ENCODE peak calls at places on chromosomes 16 and 17, in eight cellular contexts. H is prostate gland, R is heart left ventricle, C is GM12878, O is IMR-90, J is body of pancreas, X is ovary, U is gastrocnemius medialis. L is an unnamed sample. For H3K27me3, the result is how much of the 10 kb centered on the place peaks cover.

GRCh38 chr17:66165537-66166123 is 26.3 kb downstream of the CEP112 start:
- DNase-seq in U (no peak), H (peak), R (no peak), X (no peak), C (peak), O (peak), J (peak), L (no peak)

GRCh38 chr16:52816993-52817392 is 235.7 kb downstream of the CHD9NB start:
- DNase-seq in X (no peak), R (no peak), J (no peak), C (no peak), U (no peak), O (no peak), H (no peak), L (no peak)

GRCh38 chr17:60493847-60494321 is 32.2 kb downstream of the APPBP2 start:
- DNase-seq in R (no peak), O (peak), C (no peak), X (no peak), J (no peak), H (no peak), U (no peak), L (no peak)

GRCh38 chr17:7744416-7744815 is 26.9 kb downstream of the DNAH2 start:
- DNase-seq in C (no peak), O (no peak), U (no peak), R (no peak), X (no peak), H (no peak), J (no peak), L (no peak)

GRCh38 chr17:14731591-14731990 is 430.7 kb downstream of the HS3ST3B1 start:
- DNase-seq in H (no peak), R (no peak), C (no peak), U (no peak), O (no peak), X (no peak), J (no peak), L (no peak)

GRCh38 chr17:17709815-17710321 is 28.6 kb downstream of the RAI1 start:
- DNase-seq in J (no peak), X (no peak), U (no peak), C (no peak), H (no peak), O (no peak), R (no peak), L (no peak)

GRCh38 chr16:60151987-60152386 is 1417.9 kb upstream of the GOT2 start:
- DNase-seq in X (no peak), C (no peak), R (no peak), J (no peak), U (no peak), O (no peak), H (no peak), L (no peak)

GRCh38 chr16:86979984-86980553 is 337.1 kb downstream of the C16orf95 start:
- DNase-seq in O (no peak), R (no peak), X (no peak), C (no peak), J (no peak), U (no peak), H (no peak), L (no peak)

GRCh38 chr17:19296786-19297778 is 59.9 kb downstream of the EPN2 start:
- DNase-seq in X (no peak), R (no peak), H (no peak), C (no peak), O (no peak), J (no peak), U (no peak), L (no peak)

GRCh38 chr17:75159196-75160031 is 5.1 kb upstream of the JPT1 start:
- DNase-seq in U (no peak), X (no peak), O (peak), C (no peak), J (no peak), R (no peak), H (no peak), L (no peak)

GRCh38 chr16:12255473-12255872 is 278.9 kb downstream of the SNX29 start:
- DNase-seq in U (no peak), C (no peak), H (no peak), X (no peak), O (peak), R (no peak), J (no peak), L (no peak)

GRCh38 chr17:2335726-2336214 is 487 bp downstream of the TSR1 start:
- DNase-seq in C (no peak), R (no peak), J (peak), O (no peak), U (peak), H (no peak), X (no peak), L (no peak)

GRCh38 chr17:44312396-44313104 is 4.1 kb downstream of the RUNDC3A start:
- DNase-seq in J (no peak), R (no peak), U (no peak), C (no peak), O (no peak), X (no peak), H (no peak), L (no peak)

GRCh38 chr16:70565053-70565452 is 41.4 kb downstream of the SF3B3 start:
- DNase-seq in R (no peak), X (no peak), J (no peak), O (no peak), U (peak), H (no peak), C (no peak), L (no peak)

GRCh38 chr16:52770828-52771227 is 223.9 kb upstream of the TOX3 start:
- DNase-seq in J (no peak), X (no peak), R (no peak), O (no peak), C (no peak), H (no peak), U (no peak), L (no peak)

GRCh38 chr17:29857823-29858222 is 72.2 kb downstream of the SSH2 start:
- DNase-seq in H (no peak), C (no peak), U (no peak), X (no peak), J (no peak), R (no peak), O (no peak), L (no peak)

GRCh38 chr17:9676084-9676483 is 30.8 kb downstream of the USP43 start:
- DNase-seq in X (no peak), H (no peak), C (no peak), R (no peak), U (no peak), J (peak), O (no peak), L (no peak)

GRCh38 chr16:90022209-90023077 is 3.2 kb upstream of the DBNDD1 start:
- DNase-seq in J (peak), R (peak), H (peak), U (peak), X (peak), O (peak), C (peak), L (no peak)

GRCh38 chr16:52283018-52283417 is 263.9 kb downstream of the TOX3 start:
- DNase-seq in C (no peak), U (no peak), J (no peak), X (no peak), O (peak), H (no peak), R (no peak), L (no peak)

GRCh38 chr17:55496094-55496881 is 15.0 kb downstream of the SMIM36 start:
- DNase-seq in X (no peak), R (no peak), U (no peak), H (no peak), O (peak), J (peak), C (no peak), L (no peak)

GRCh38 chr17:17511971-17512858 is 16.0 kb upstream of the RASD1 start:
- DNase-seq in R (no peak), X (peak), U (peak), H (no peak), C (no peak), J (no peak), O (peak), L (no peak)

GRCh38 chr17:14301761-14302401 is 1.0 kb downstream of the HS3ST3B1 start:
- DNase-seq in X (peak), C (no peak), J (peak), R (peak), H (no peak), O (peak), U (no peak), L (no peak)

GRCh38 chr17:29039764-29040598 is 3.0 kb upstream of the PIPOX start:
- DNase-seq in U (no peak), C (no peak), J (no peak), H (peak), X (no peak), O (peak), R (no peak), L (no peak)

GRCh38 chr16:89268987-89269735 is 51.7 kb downstream of the ZNF778 start:
- DNase-seq in C (no peak), X (peak), J (peak), U (peak), R (no peak), H (no peak), O (peak), L (no peak)

GRCh38 chr16:88957887-88958577 is 19.0 kb downstream of the CBFA2T3 start:
- DNase-seq in C (no peak), H (no peak), O (no peak), U (no peak), R (no peak), J (peak), X (no peak), L (no peak)

GRCh38 chr16:69595127-69596036 is 29.6 kb downstream of the NFAT5 start:
- DNase-seq in R (no peak), U (no peak), O (peak), J (no peak), X (no peak), C (no peak), H (no peak), L (no peak)

GRCh38 chr17:78253946-78254672 is 22.7 kb downstream of the TMEM235 start:
- DNase-seq in J (peak), O (peak), X (peak), H (peak), R (peak), C (no peak), U (peak), L (no peak)

GRCh38 chr17:17386143-17386800 is 83.1 kb downstream of the NT5M start:
- DNase-seq in R (peak), X (no peak), H (no peak), O (no peak), C (no peak), U (peak), J (peak), L (no peak)

GRCh38 chr17:9537177-9537776 is 38.3 kb downstream of the STX8 start:
- DNase-seq in C (no peak), U (no peak), X (no peak), O (no peak), R (no peak), J (peak), H (no peak), L (no peak)

GRCh38 chr16:9909072-9909471 is 273.2 kb downstream of the GRIN2A start:
- DNase-seq in O (no peak), X (no peak), J (no peak), H (no peak), R (no peak), C (no peak), U (no peak), L (no peak)

GRCh38 chr16:9911231-9911630 is 271.0 kb downstream of the GRIN2A start:
- DNase-seq in X (no peak), H (no peak), R (no peak), O (no peak), C (no peak), U (no peak), J (no peak), L (no peak)

GRCh38 chr16:9908613-9909012 is 273.6 kb downstream of the GRIN2A start:
- DNase-seq in R (peak), U (no peak), X (peak), O (no peak), H (no peak), C (no peak), J (peak), L (no peak)

GRCh38 chr16:9911989-9912388 is 270.2 kb downstream of the GRIN2A start:
- DNase-seq in X (no peak), H (no peak), J (no peak), O (no peak), U (no peak), R (no peak), C (no peak), L (no peak)

DNA sequence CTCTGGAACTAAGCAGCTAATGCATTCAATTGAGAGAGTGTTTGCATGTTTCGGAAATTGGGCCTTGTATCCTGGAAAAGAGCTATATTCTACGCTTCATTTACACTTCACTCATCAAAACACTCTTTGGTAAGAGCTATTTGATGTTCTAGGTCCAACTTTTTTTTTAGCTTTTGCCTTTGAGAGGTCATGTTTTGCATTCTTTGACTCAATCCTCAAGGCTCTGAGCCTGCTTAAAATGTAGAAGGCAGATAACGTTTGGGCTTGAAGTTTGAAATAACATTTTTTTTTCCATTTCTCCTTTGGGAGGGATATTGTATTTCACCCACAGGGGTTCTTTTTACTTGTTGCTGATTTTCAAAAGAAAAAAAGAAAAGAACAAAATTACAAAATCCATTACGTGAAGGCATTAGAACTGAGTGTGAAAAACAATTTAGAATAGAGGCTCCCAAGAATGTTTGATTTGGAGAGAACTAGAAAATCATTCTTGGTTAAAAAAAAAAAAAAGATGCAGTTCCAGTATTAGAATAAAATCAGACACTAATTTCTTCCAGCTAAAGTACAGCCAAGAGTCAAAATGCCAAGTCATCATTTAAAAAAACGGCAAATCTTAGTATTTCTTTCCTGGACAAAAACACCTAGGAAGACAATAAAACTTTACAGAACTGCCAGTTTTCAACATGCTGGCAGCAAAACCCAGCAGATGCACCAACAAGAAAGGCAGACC is 268.5 kb downstream of the GRIN2A start:
- DNase-seq in X (no peak), C (no peak), O (no peak), U (no peak), J (no peak), R (no peak), H (no peak), L (no peak)
- TF ChIP-seq POLR2A in X (no peak), C (no peak), O (no peak), U (no peak), J (no peak), R (no peak), H (no peak), L (no peak)

GRCh38 chr16:68281368-68282063 is 17.2 kb downstream of the SLC7A6 start:
- DNase-seq in J (no peak), C (no peak), R (no peak), U (peak), X (no peak), O (no peak), H (no peak), L (no peak)
- TF ChIP-seq CTCF in J (no peak), C (no peak), R (no peak), U (no peak), X (no peak), O (no peak), H (no peak), L (no peak)

DNA sequence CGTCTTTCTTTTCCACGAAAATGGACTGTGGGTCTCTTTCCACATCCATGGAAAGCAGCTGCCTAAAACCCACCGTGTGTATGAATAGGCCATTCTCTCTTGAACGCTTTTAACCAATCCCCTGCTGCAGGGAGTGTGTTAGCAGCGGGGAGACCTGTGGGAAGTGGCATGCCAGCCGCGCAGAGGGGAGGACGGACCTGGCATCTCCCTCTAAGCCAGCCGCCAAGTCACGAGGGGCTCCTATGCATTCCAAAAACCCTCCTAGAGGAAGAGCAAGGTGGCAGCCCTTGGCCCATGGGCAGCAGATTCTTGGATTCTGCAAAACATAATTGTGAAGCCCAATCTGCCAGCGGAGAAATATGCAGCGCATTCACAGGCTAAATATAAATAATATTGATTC is 15.4 kb downstream of the RBFOX3 start:
- DNase-seq in U (no peak), X (no peak), O (no peak), C (no peak), R (no peak), H (no peak), J (no peak), L (no peak)
- H3K27me3 ChIP-seq in U (under half), X (under half), O (under half), C (under half), R (under half), H (under half), J (under half), L (under half)

GRCh38 chr16:30777591-30778297 is 9.3 kb downstream of the ZNF629 start:
- DNase-seq in U (peak), J (no peak), X (no peak), R (no peak), C (no peak), H (no peak), O (no peak), L (no peak)
- TF ChIP-seq POLR2A in U (no peak), J (no peak), X (no peak), R (no peak), C (no peak), H (no peak), O (no peak), L (no peak)

DNA sequence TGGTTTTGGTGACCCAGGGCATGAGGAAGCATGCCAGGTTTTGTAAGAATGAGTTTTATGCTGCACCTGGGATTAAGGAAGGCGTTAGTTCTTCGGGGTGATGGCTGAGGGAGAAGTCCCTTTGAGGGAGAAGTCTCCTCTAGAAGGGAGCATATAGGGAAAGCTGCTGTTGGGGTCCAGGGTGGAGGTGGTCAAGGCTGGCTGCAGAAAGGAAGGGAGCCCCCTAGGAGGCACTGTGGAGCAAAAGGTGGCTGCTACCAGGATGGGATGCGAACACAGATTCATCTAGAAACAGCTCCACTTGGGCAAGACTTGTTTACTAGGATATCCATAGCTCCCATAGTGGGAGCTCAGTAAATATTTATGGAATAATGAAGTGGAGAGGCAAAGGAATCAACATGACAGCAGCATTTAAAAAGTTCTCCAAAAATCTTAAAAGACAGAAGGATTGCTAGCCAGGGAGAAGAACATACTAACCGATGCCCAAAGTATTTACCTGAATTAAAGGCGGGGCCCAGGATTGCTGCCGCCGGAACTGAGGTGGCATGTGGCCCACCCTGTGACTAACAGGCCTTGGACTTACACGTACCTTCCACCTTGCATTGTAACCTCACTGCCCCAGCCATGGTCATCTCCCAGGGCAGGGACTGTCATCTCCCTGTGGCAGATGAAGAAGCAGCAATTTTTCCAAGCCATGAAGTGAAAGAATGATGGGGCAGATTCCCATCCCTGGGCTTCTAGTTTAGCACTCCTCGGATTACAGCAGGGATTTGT is 7.1 kb upstream of the LPCAT2 start:
- DNase-seq in J (no peak), O (no peak), U (no peak), R (no peak), C (no peak), H (no peak), X (no peak), L (no peak)
- TF ChIP-seq CTCF in J (no peak), O (peak), U (no peak), R (no peak), C (no peak), H (no peak), X (no peak), L (no peak)

DNA sequence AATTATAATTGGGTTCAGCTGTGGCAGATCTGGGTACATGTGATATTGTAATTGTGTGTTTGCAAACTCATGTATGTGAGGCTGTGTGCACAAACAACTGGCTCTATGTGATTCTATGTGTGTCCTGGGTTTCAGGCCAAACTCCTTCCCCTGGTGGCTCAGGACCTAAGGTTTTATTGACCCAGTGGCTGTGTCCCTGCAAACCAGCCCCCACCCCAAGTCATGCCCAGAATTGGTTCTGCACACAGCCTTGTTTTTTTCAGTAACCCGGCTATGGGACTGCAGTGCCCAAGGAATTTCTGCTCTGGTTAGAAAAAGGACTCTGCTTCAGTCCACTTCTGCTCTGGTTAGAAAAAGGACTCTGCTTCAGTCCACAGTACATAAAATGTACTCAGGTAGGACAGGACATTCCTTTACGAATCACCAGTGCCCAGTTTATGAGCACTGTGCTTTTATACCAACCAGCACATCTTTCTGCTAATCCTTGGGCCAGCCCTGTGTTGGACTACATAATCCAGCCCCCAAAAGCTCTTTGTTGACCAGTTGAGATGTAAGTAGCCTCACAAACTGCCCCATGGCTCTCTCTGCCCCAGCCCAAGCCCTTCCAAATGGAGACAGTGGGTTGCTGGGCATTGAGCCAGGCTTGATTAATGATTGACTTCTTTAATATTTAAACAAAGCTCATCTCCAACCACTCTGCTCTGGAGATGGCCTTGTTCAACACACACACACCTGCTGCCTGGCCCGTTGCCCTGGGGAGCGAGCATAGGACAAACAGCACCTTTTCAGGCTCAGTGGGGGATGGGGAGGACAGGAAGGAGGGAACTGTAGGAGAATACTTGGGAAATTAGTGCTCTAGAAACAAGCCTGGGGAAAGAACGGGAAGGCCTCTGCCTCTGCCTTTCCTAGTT is 2.9 kb upstream of the KCNH6 start:
- DNase-seq in X (no peak), H (peak), J (peak), O (no peak), U (no peak), R (no peak), C (no peak), L (no peak)
- H3K27me3 ChIP-seq in X (under half), H (under half), J (under half), O (under half), U (under half), R (under half), C (under half), L (half or more)

L was measured in esophagus squamous epithelium.